ENCODE peak calls at places on chromosomes 2 and 18, in six cellular contexts. X is T1000, J is left cardiac atrium, V is HepG2, W is NCI-H2029 treated with DMSO at 0.1 percent for 48 hours, K is stomach. I is an unnamed sample.

GRCh38 chr18:57885931-57886330 is 82.8 kb upstream of the ATP8B1 start:
- DNase-seq in X (no peak), J (no peak), V (no peak), W (no peak), K (no peak), I (no peak)

GRCh38 chr2:96470636-96471035 is 34.5 kb downstream of the NEURL3 start:
- DNase-seq in X (no peak), J (peak), V (no peak), W (no peak), K (peak), I (no peak)

GRCh38 chr18:22466608-22467390 is 49.1 kb upstream of the CTAGE1 start:
- DNase-seq in X (no peak), J (peak), V (peak), W (no peak), K (no peak), I (no peak)

GRCh38 chr2:38433607-38433975 is 56.5 kb upstream of the ATL2 start:
- DNase-seq in X (peak), J (no peak), V (no peak), W (no peak), K (no peak), I (no peak)

GRCh38 chr2:99278793-99279291 is 22.2 kb downstream of the LYG1 start:
- DNase-seq in X (peak), J (no peak), V (peak), W (peak), K (no peak), I (no peak)

GRCh38 chr18:79729611-79730010 is 50.0 kb downstream of the CTDP1 start:
- DNase-seq in X (no peak), J (no peak), V (no peak), W (no peak), K (no peak), I (no peak)

GRCh38 chr2:156321243-156321904 is 11.1 kb downstream of the NR4A2 start:
- DNase-seq in X (no peak), J (peak), V (no peak), W (no peak), K (peak), I (no peak)

GRCh38 chr2:241771286-241772062 is 5.1 kb upstream of the GAL3ST2 start:
- DNase-seq in X (no peak), J (peak), V (peak), W (no peak), K (no peak), I (no peak)

GRCh38 chr18:34659579-34660517 is 50.2 kb upstream of the DTNA start:
- DNase-seq in X (peak), J (peak), V (peak), W (peak), K (peak), I (peak)

GRCh38 chr2:60518567-60518966 is 34.9 kb downstream of the BCL11A start:
- DNase-seq in X (no peak), J (no peak), V (no peak), W (no peak), K (no peak), I (no peak)

GRCh38 chr2:201913197-201913596 is 106.9 kb downstream of the CDK15 start:
- DNase-seq in X (no peak), J (no peak), V (no peak), W (no peak), K (no peak), I (no peak)